ENCODE peak calls at places on chromosome 19, in six cellular contexts. D is IMR-90, K is PC-3, I is PC-9, E is GM23248, C is neuronal stem cell. F is an unnamed sample.

GRCh38 chr19:55285225-55285890 is 1.6 kb downstream of the BRSK1 start:
- DNase-seq in D (no peak), K (no peak), I (no peak), E (peak; percentile 36), C (no peak), F (no peak)

GRCh38 chr19:29548483-29549085 is 22.8 kb downstream of the VSTM2B start:
- DNase-seq in D (no peak), K (no peak), I (no peak), E (no peak), C (no peak), F (no peak)

GRCh38 chr19:6071103-6071485 is 39.2 kb downstream of the RFX2 start:
- DNase-seq in D (peak; percentile 78), K (peak; percentile 15), I (no peak), E (peak; percentile 91), C (no peak), F (no peak)

GRCh38 chr19:1140272-1140671 is 33.8 kb downstream of the SBNO2 start:
- DNase-seq in D (no peak), K (no peak), I (no peak), E (no peak), C (no peak), F (no peak)

GRCh38 chr19:57398868-57399267 is 9.2 kb downstream of the ZNF548 start:
- DNase-seq in D (no peak), K (no peak), I (no peak), E (no peak), C (no peak), F (no peak)

GRCh38 chr19:4064551-4065260 is 2.0 kb downstream of the ZBTB7A start:
- DNase-seq in D (no peak), K (no peak), I (no peak), E (peak; percentile 65), C (no peak), F (peak; percentile 75)

GRCh38 chr19:48844472-48844871 is 8.2 kb upstream of the HSD17B14 start:
- DNase-seq in D (peak; percentile 68), K (peak; percentile 39), I (peak; percentile 89), E (peak; percentile 64), C (no peak), F (no peak)

GRCh38 chr19:54364775-54365257 is at the start of gene LAIR1:
- DNase-seq in D (no peak), K (no peak), I (no peak), E (no peak), C (no peak), F (no peak)

GRCh38 chr19:1045247-1045603 is 5.3 kb downstream of the ABCA7 start:
- DNase-seq in D (no peak), K (peak; percentile 66), I (peak; percentile 87), E (peak; percentile 59), C (no peak), F (no peak)

GRCh38 chr19:38653028-38653571 is 5.7 kb downstream of the ACTN4 start:
- DNase-seq in D (peak; percentile 51), K (no peak), I (no peak), E (peak; percentile 81), C (no peak), F (peak; percentile 78)

GRCh38 chr19:44142014-44142523 is 715 bp downstream of the ZNF234 start:
- DNase-seq in D (peak; percentile 42), K (peak; percentile 3), I (no peak), E (peak; percentile 69), C (no peak), F (peak; percentile 16)

GRCh38 chr19:56671613-56671994 is at the start of gene ZNF835:
- DNase-seq in D (no peak), K (no peak), I (no peak), E (peak; percentile 50), C (peak; percentile 86), F (no peak)

GRCh38 chr19:21677696-21678418 is 89.5 kb downstream of the ZNF100 start:
- DNase-seq in D (no peak), K (no peak), I (no peak), E (no peak), C (no peak), F (no peak)

GRCh38 chr19:36894849-36895383 is 21.2 kb downstream of the ZNF829 start:
- DNase-seq in D (no peak), K (no peak), I (no peak), E (no peak), C (no peak), F (no peak)
- H3K4me3 ChIP-seq in D (no peak overlapping the region), K (no peak overlapping the region), I (peak overlapping the region; percentile 8), E (no peak overlapping the region), C (no peak overlapping the region), F (no peak overlapping the region)

GRCh38 chr19:45161715-45162463 is 1.1 kb upstream of the NKPD1 start:
- DNase-seq in D (peak; percentile 28), K (peak; percentile 25), I (no peak), E (peak; percentile 51), C (no peak), F (peak; percentile 61)
- H3K4me2 ChIP-seq in D (no peak overlapping the region), K (no peak overlapping the region), I (no peak overlapping the region), E (no peak overlapping the region), C (no peak overlapping the region), F (no peak overlapping the region)

DNA sequence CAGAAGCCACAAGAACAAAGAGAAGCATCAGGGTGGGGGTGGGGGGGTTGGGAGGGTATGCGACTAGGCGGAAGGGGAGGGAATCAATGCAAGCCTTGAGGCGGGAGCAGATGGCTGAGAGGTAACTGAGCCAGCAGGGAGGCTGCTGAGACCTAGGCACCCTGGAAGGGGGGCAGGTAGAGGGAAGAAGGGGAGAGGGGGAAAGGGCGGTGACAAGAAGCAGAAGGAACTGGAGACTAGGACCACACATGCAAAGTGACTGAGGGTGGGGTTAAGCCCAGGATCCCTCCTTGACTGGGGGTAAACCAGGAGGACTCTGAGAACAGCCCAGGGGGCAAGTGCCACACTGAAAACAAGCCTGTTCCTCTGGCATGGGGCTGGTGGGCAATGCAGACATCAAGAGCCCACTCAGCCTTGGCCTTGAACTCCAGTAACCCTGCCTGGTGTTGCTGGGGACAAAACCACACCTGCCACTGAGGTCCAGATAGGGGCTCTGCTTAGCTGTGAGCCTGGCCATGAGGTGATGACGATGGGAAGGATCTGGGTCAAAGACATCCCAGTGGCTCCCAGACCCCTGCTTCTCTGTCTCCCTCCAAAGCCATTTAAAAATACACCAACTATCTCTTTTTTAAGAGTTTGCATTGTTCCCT is 20.3 kb downstream of the OPA3 start:
- DNase-seq in D (no peak), K (no peak), I (no peak), E (no peak), C (no peak), F (no peak)
- H3K4me3 ChIP-seq in D (no peak overlapping the region), K (no peak overlapping the region), I (no peak overlapping the region), E (no peak overlapping the region), C (no peak overlapping the region), F (no peak overlapping the region)

GRCh38 chr19:17103177-17103576 is 27.6 kb downstream of the MYO9B start:
- DNase-seq in D (peak; percentile 45), K (peak; percentile 58), I (peak; percentile 34), E (peak; percentile 52), C (no peak), F (no peak)
- H3K4me2 ChIP-seq in D (no peak overlapping the region), K (no peak overlapping the region), I (no peak overlapping the region), E (no peak overlapping the region), C (no peak overlapping the region), F (no peak overlapping the region)

GRCh38 chr19:41958367-41959055 is 610 bp downstream of the RABAC1 start:
- DNase-seq in D (peak; percentile 62), K (peak; percentile 60), I (peak; percentile 54), E (peak; percentile 92), C (peak; percentile 71), F (peak; percentile 95)
- H3K4me3 ChIP-seq in D (peak overlapping the region; percentile 88), K (peak overlapping the region; percentile 88), I (peak overlapping the region; percentile 67), E (peak overlapping the region; percentile 94), C (peak overlapping the region; percentile 73), F (peak overlapping the region; percentile 72)

GRCh38 chr19:47633996-47634395 is 25.1 kb downstream of the BICRA start:
- DNase-seq in D (no peak), K (no peak), I (no peak), E (no peak), C (no peak), F (no peak)
- H3K4me2 ChIP-seq in D (no peak overlapping the region), K (peak overlapping the region; percentile 14), I (no peak overlapping the region), E (no peak overlapping the region), C (no peak overlapping the region), F (no peak overlapping the region)

DNA sequence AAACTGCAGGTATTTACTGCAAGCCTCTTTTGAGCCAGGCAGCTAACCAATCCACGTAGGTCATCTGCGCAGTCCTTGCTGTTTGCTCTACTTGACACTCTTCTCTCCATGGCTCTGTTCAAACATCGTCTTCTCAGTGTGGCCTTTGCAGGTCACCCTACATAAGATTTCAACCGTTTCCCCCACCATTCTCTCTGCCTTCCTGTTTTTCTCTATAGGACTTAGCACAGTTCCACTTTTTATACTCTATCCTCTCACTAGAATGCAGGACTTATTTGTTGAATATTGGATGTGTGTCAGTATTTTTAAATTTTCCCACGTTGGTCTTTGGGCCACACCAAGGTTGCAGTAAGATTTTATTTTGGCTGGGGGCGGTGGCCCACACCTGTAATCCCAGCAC is 1.7 kb upstream of the FBXW9 start:
- DNase-seq in D (no peak), K (no peak), I (no peak), E (no peak), C (no peak), F (no peak)
- H3K4me3 ChIP-seq in D (no peak overlapping the region), K (no peak overlapping the region), I (no peak overlapping the region), E (no peak overlapping the region), C (no peak overlapping the region), F (no peak overlapping the region)

GRCh38 chr19:15776991-15777787 is 10.3 kb upstream of the OR10H5 start:
- DNase-seq in D (no peak), K (no peak), I (no peak), E (no peak), C (no peak), F (no peak)
- H3K4me2 ChIP-seq in D (no peak overlapping the region), K (no peak overlapping the region), I (no peak overlapping the region), E (no peak overlapping the region), C (no peak overlapping the region), F (no peak overlapping the region)

GRCh38 chr19:35006999-35007365 is 6.9 kb downstream of the GRAMD1A start:
- DNase-seq in D (no peak), K (no peak), I (no peak), E (no peak), C (no peak), F (no peak)
- H3K4me3 ChIP-seq in D (no peak overlapping the region), K (no peak overlapping the region), I (no peak overlapping the region), E (no peak overlapping the region), C (no peak overlapping the region), F (no peak overlapping the region)

F was measured in hepatocyte.